ENCODE peak calls at places on chromosomes 4 and X, in six cellular contexts. One of them, this sample, is unnamed.

GRCh38 chrX:1249101-1249887 is 19.3 kb upstream of the CSF2RA start:
- ATAC-seq in activated CD8-positive, alpha-beta T cell treated with anti-CD3 and anti-CD28 coated beads for 36 hours: peak
- ATAC-seq in CD4-positive, alpha-beta T cell: peak
- ATAC-seq in stimulated activated naive CD8-positive, alpha-beta T cell treated with anti-CD3 and anti-CD28 coated beads, Interleukin-15, amount 100 ng/mL, for 72 hours: peak
- ATAC-seq in upper lobe of right lung: peak
- ATAC-seq in GM23338: peak
- ATAC-seq in this sample: peak

GRCh38 chrX:155046129-155046810 is 19.6 kb downstream of the FUNDC2 start:
- ATAC-seq in activated CD8-positive, alpha-beta T cell treated with anti-CD3 and anti-CD28 coated beads for 36 hours: no peak
- ATAC-seq in CD4-positive, alpha-beta T cell: no peak
- ATAC-seq in stimulated activated naive CD8-positive, alpha-beta T cell treated with anti-CD3 and anti-CD28 coated beads, Interleukin-15, amount 100 ng/mL, for 72 hours: no peak
- ATAC-seq in upper lobe of right lung: no peak
- ATAC-seq in GM23338: no peak
- ATAC-seq in this sample: no peak

GRCh38 chrX:72652132-72652531 is 62.0 kb downstream of the PHKA1 start:
- ATAC-seq in activated CD8-positive, alpha-beta T cell treated with anti-CD3 and anti-CD28 coated beads for 36 hours: no peak
- ATAC-seq in CD4-positive, alpha-beta T cell: no peak
- ATAC-seq in stimulated activated naive CD8-positive, alpha-beta T cell treated with anti-CD3 and anti-CD28 coated beads, Interleukin-15, amount 100 ng/mL, for 72 hours: no peak
- ATAC-seq in upper lobe of right lung: no peak
- ATAC-seq in GM23338: no peak
- ATAC-seq in this sample: no peak

GRCh38 chr4:26557164-26557563 is 26.7 kb upstream of the TBC1D19 start:
- ATAC-seq in activated CD8-positive, alpha-beta T cell treated with anti-CD3 and anti-CD28 coated beads for 36 hours: no peak
- ATAC-seq in CD4-positive, alpha-beta T cell: no peak
- ATAC-seq in stimulated activated naive CD8-positive, alpha-beta T cell treated with anti-CD3 and anti-CD28 coated beads, Interleukin-15, amount 100 ng/mL, for 72 hours: no peak
- ATAC-seq in upper lobe of right lung: no peak
- ATAC-seq in GM23338: no peak
- ATAC-seq in this sample: no peak

GRCh38 chr4:107854326-107855030 is 29.7 kb downstream of the SGMS2 start:
- ATAC-seq in activated CD8-positive, alpha-beta T cell treated with anti-CD3 and anti-CD28 coated beads for 36 hours: no peak
- ATAC-seq in CD4-positive, alpha-beta T cell: no peak
- ATAC-seq in stimulated activated naive CD8-positive, alpha-beta T cell treated with anti-CD3 and anti-CD28 coated beads, Interleukin-15, amount 100 ng/mL, for 72 hours: no peak
- ATAC-seq in upper lobe of right lung: no peak
- ATAC-seq in GM23338: no peak
- ATAC-seq in this sample: no peak

GRCh38 chr4:118889313-118889694 is 650 bp downstream of the SYNPO2 start:
- ATAC-seq in activated CD8-positive, alpha-beta T cell treated with anti-CD3 and anti-CD28 coated beads for 36 hours: no peak
- ATAC-seq in CD4-positive, alpha-beta T cell: no peak
- ATAC-seq in stimulated activated naive CD8-positive, alpha-beta T cell treated with anti-CD3 and anti-CD28 coated beads, Interleukin-15, amount 100 ng/mL, for 72 hours: no peak
- ATAC-seq in upper lobe of right lung: no peak
- ATAC-seq in GM23338: no peak
- ATAC-seq in this sample: no peak

GRCh38 chrX:139930923-139931645 is 1.8 kb downstream of the ATP11C start:
- ATAC-seq in activated CD8-positive, alpha-beta T cell treated with anti-CD3 and anti-CD28 coated beads for 36 hours: no peak
- ATAC-seq in CD4-positive, alpha-beta T cell: no peak
- ATAC-seq in stimulated activated naive CD8-positive, alpha-beta T cell treated with anti-CD3 and anti-CD28 coated beads, Interleukin-15, amount 100 ng/mL, for 72 hours: no peak
- ATAC-seq in upper lobe of right lung: no peak
- ATAC-seq in GM23338: peak
- ATAC-seq in this sample: no peak

GRCh38 chr4:146916479-146917076 is 29.1 kb downstream of the TTC29 start:
- ATAC-seq in activated CD8-positive, alpha-beta T cell treated with anti-CD3 and anti-CD28 coated beads for 36 hours: peak
- ATAC-seq in CD4-positive, alpha-beta T cell: no peak
- ATAC-seq in stimulated activated naive CD8-positive, alpha-beta T cell treated with anti-CD3 and anti-CD28 coated beads, Interleukin-15, amount 100 ng/mL, for 72 hours: no peak
- ATAC-seq in upper lobe of right lung: peak
- ATAC-seq in GM23338: no peak
- ATAC-seq in this sample: no peak

GRCh38 chrX:134599173-134599914 is 58.9 kb downstream of the PLAC1 start:
- ATAC-seq in activated CD8-positive, alpha-beta T cell treated with anti-CD3 and anti-CD28 coated beads for 36 hours: peak
- ATAC-seq in CD4-positive, alpha-beta T cell: no peak
- ATAC-seq in stimulated activated naive CD8-positive, alpha-beta T cell treated with anti-CD3 and anti-CD28 coated beads, Interleukin-15, amount 100 ng/mL, for 72 hours: peak
- ATAC-seq in upper lobe of right lung: no peak
- ATAC-seq in GM23338: no peak
- ATAC-seq in this sample: peak

GRCh38 chr4:101286663-101287062 is 60.7 kb downstream of the PPP3CA start:
- ATAC-seq in activated CD8-positive, alpha-beta T cell treated with anti-CD3 and anti-CD28 coated beads for 36 hours: no peak
- ATAC-seq in CD4-positive, alpha-beta T cell: no peak
- ATAC-seq in stimulated activated naive CD8-positive, alpha-beta T cell treated with anti-CD3 and anti-CD28 coated beads, Interleukin-15, amount 100 ng/mL, for 72 hours: no peak
- ATAC-seq in upper lobe of right lung: no peak
- ATAC-seq in GM23338: no peak
- ATAC-seq in this sample: no peak

GRCh38 chrX:18098704-18099103 is 122.0 kb downstream of the BEND2 start:
- ATAC-seq in activated CD8-positive, alpha-beta T cell treated with anti-CD3 and anti-CD28 coated beads for 36 hours: no peak
- ATAC-seq in CD4-positive, alpha-beta T cell: no peak
- ATAC-seq in stimulated activated naive CD8-positive, alpha-beta T cell treated with anti-CD3 and anti-CD28 coated beads, Interleukin-15, amount 100 ng/mL, for 72 hours: no peak
- ATAC-seq in upper lobe of right lung: no peak
- ATAC-seq in GM23338: peak
- ATAC-seq in this sample: no peak

GRCh38 chrX:39766882-39767281 is 330.9 kb downstream of the BCOR start:
- ATAC-seq in activated CD8-positive, alpha-beta T cell treated with anti-CD3 and anti-CD28 coated beads for 36 hours: no peak
- ATAC-seq in CD4-positive, alpha-beta T cell: no peak
- ATAC-seq in stimulated activated naive CD8-positive, alpha-beta T cell treated with anti-CD3 and anti-CD28 coated beads, Interleukin-15, amount 100 ng/mL, for 72 hours: no peak
- ATAC-seq in upper lobe of right lung: no peak
- ATAC-seq in GM23338: no peak
- ATAC-seq in this sample: no peak

GRCh38 chrX:13223868-13224555 is 95.8 kb downstream of the ATXN3L start:
- ATAC-seq in activated CD8-positive, alpha-beta T cell treated with anti-CD3 and anti-CD28 coated beads for 36 hours: no peak
- ATAC-seq in CD4-positive, alpha-beta T cell: no peak
- ATAC-seq in stimulated activated naive CD8-positive, alpha-beta T cell treated with anti-CD3 and anti-CD28 coated beads, Interleukin-15, amount 100 ng/mL, for 72 hours: no peak
- ATAC-seq in upper lobe of right lung: peak
- ATAC-seq in GM23338: no peak
- ATAC-seq in this sample: no peak

GRCh38 chrX:120653000-120653399 is 23.1 kb upstream of the C1GALT1C1 start:
- ATAC-seq in activated CD8-positive, alpha-beta T cell treated with anti-CD3 and anti-CD28 coated beads for 36 hours: no peak
- ATAC-seq in CD4-positive, alpha-beta T cell: no peak
- ATAC-seq in stimulated activated naive CD8-positive, alpha-beta T cell treated with anti-CD3 and anti-CD28 coated beads, Interleukin-15, amount 100 ng/mL, for 72 hours: no peak
- ATAC-seq in upper lobe of right lung: no peak
- ATAC-seq in GM23338: no peak
- ATAC-seq in this sample: no peak

GRCh38 chr4:81589191-81589720 is 117.5 kb upstream of the RASGEF1B start:
- ATAC-seq in activated CD8-positive, alpha-beta T cell treated with anti-CD3 and anti-CD28 coated beads for 36 hours: no peak
- ATAC-seq in CD4-positive, alpha-beta T cell: no peak
- ATAC-seq in stimulated activated naive CD8-positive, alpha-beta T cell treated with anti-CD3 and anti-CD28 coated beads, Interleukin-15, amount 100 ng/mL, for 72 hours: no peak
- ATAC-seq in upper lobe of right lung: no peak
- ATAC-seq in GM23338: no peak
- ATAC-seq in this sample: peak

GRCh38 chr4:6362896-6363295 is 93.2 kb downstream of the WFS1 start:
- ATAC-seq in activated CD8-positive, alpha-beta T cell treated with anti-CD3 and anti-CD28 coated beads for 36 hours: no peak
- ATAC-seq in CD4-positive, alpha-beta T cell: no peak
- ATAC-seq in stimulated activated naive CD8-positive, alpha-beta T cell treated with anti-CD3 and anti-CD28 coated beads, Interleukin-15, amount 100 ng/mL, for 72 hours: no peak
- ATAC-seq in upper lobe of right lung: peak
- ATAC-seq in GM23338: peak
- ATAC-seq in this sample: no peak

GRCh38 chr4:98275129-98275528 is 13.9 kb downstream of the RAP1GDS1 start:
- ATAC-seq in activated CD8-positive, alpha-beta T cell treated with anti-CD3 and anti-CD28 coated beads for 36 hours: peak
- ATAC-seq in CD4-positive, alpha-beta T cell: no peak
- ATAC-seq in stimulated activated naive CD8-positive, alpha-beta T cell treated with anti-CD3 and anti-CD28 coated beads, Interleukin-15, amount 100 ng/mL, for 72 hours: peak
- ATAC-seq in upper lobe of right lung: no peak
- ATAC-seq in GM23338: no peak
- ATAC-seq in this sample: peak

GRCh38 chr4:177349191-177349590 is 39.5 kb downstream of the NEIL3 start:
- ATAC-seq in activated CD8-positive, alpha-beta T cell treated with anti-CD3 and anti-CD28 coated beads for 36 hours: no peak
- ATAC-seq in CD4-positive, alpha-beta T cell: no peak
- ATAC-seq in stimulated activated naive CD8-positive, alpha-beta T cell treated with anti-CD3 and anti-CD28 coated beads, Interleukin-15, amount 100 ng/mL, for 72 hours: no peak
- ATAC-seq in upper lobe of right lung: no peak
- ATAC-seq in GM23338: peak
- ATAC-seq in this sample: no peak

GRCh38 chr4:54076673-54077072 is 12.3 kb upstream of the CHIC2 start:
- ATAC-seq in activated CD8-positive, alpha-beta T cell treated with anti-CD3 and anti-CD28 coated beads for 36 hours: no peak
- ATAC-seq in CD4-positive, alpha-beta T cell: no peak
- ATAC-seq in stimulated activated naive CD8-positive, alpha-beta T cell treated with anti-CD3 and anti-CD28 coated beads, Interleukin-15, amount 100 ng/mL, for 72 hours: no peak
- ATAC-seq in upper lobe of right lung: no peak
- ATAC-seq in GM23338: no peak
- ATAC-seq in this sample: no peak

GRCh38 chr4:127120706-127121105 is 512.1 kb upstream of the INTU start:
- ATAC-seq in activated CD8-positive, alpha-beta T cell treated with anti-CD3 and anti-CD28 coated beads for 36 hours: no peak
- ATAC-seq in CD4-positive, alpha-beta T cell: no peak
- ATAC-seq in stimulated activated naive CD8-positive, alpha-beta T cell treated with anti-CD3 and anti-CD28 coated beads, Interleukin-15, amount 100 ng/mL, for 72 hours: no peak
- ATAC-seq in upper lobe of right lung: no peak
- ATAC-seq in GM23338: no peak
- ATAC-seq in this sample: no peak

GRCh38 chr4:67291639-67292038 is 253.7 kb downstream of the CENPC start:
- ATAC-seq in activated CD8-positive, alpha-beta T cell treated with anti-CD3 and anti-CD28 coated beads for 36 hours: no peak
- ATAC-seq in CD4-positive, alpha-beta T cell: no peak
- ATAC-seq in stimulated activated naive CD8-positive, alpha-beta T cell treated with anti-CD3 and anti-CD28 coated beads, Interleukin-15, amount 100 ng/mL, for 72 hours: no peak
- ATAC-seq in upper lobe of right lung: no peak
- ATAC-seq in GM23338: no peak
- ATAC-seq in this sample: no peak

GRCh38 chrX:11663875-11664210 is 1.9 kb downstream of the ARHGAP6 start:
- ATAC-seq in activated CD8-positive, alpha-beta T cell treated with anti-CD3 and anti-CD28 coated beads for 36 hours: no peak
- ATAC-seq in CD4-positive, alpha-beta T cell: no peak
- ATAC-seq in stimulated activated naive CD8-positive, alpha-beta T cell treated with anti-CD3 and anti-CD28 coated beads, Interleukin-15, amount 100 ng/mL, for 72 hours: no peak
- ATAC-seq in upper lobe of right lung: no peak
- ATAC-seq in GM23338: no peak
- ATAC-seq in this sample: no peak

GRCh38 chr4:2909583-2909982 is 53.6 kb downstream of the NOP14 start:
- ATAC-seq in activated CD8-positive, alpha-beta T cell treated with anti-CD3 and anti-CD28 coated beads for 36 hours: no peak
- ATAC-seq in CD4-positive, alpha-beta T cell: no peak
- ATAC-seq in stimulated activated naive CD8-positive, alpha-beta T cell treated with anti-CD3 and anti-CD28 coated beads, Interleukin-15, amount 100 ng/mL, for 72 hours: no peak
- ATAC-seq in upper lobe of right lung: no peak
- ATAC-seq in GM23338: no peak
- ATAC-seq in this sample: no peak

GRCh38 chr4:36197501-36197900 is 46.8 kb downstream of the ARAP2 start:
- ATAC-seq in activated CD8-positive, alpha-beta T cell treated with anti-CD3 and anti-CD28 coated beads for 36 hours: no peak
- ATAC-seq in CD4-positive, alpha-beta T cell: no peak
- ATAC-seq in stimulated activated naive CD8-positive, alpha-beta T cell treated with anti-CD3 and anti-CD28 coated beads, Interleukin-15, amount 100 ng/mL, for 72 hours: peak
- ATAC-seq in upper lobe of right lung: peak
- ATAC-seq in GM23338: no peak
- ATAC-seq in this sample: no peak

GRCh38 chr4:76188149-76188548 is 25.5 kb downstream of the SCARB2 start:
- ATAC-seq in activated CD8-positive, alpha-beta T cell treated with anti-CD3 and anti-CD28 coated beads for 36 hours: no peak
- ATAC-seq in CD4-positive, alpha-beta T cell: no peak
- ATAC-seq in stimulated activated naive CD8-positive, alpha-beta T cell treated with anti-CD3 and anti-CD28 coated beads, Interleukin-15, amount 100 ng/mL, for 72 hours: no peak
- ATAC-seq in upper lobe of right lung: no peak
- ATAC-seq in GM23338: no peak
- ATAC-seq in this sample: no peak

GRCh38 chrX:114508836-114509235 is 75.0 kb upstream of the HTR2C start:
- ATAC-seq in activated CD8-positive, alpha-beta T cell treated with anti-CD3 and anti-CD28 coated beads for 36 hours: no peak
- ATAC-seq in CD4-positive, alpha-beta T cell: no peak
- ATAC-seq in stimulated activated naive CD8-positive, alpha-beta T cell treated with anti-CD3 and anti-CD28 coated beads, Interleukin-15, amount 100 ng/mL, for 72 hours: no peak
- ATAC-seq in upper lobe of right lung: no peak
- ATAC-seq in GM23338: no peak
- ATAC-seq in this sample: no peak

GRCh38 chrX:12360389-12360788 is 222.1 kb downstream of the FRMPD4 start:
- ATAC-seq in activated CD8-positive, alpha-beta T cell treated with anti-CD3 and anti-CD28 coated beads for 36 hours: no peak
- ATAC-seq in CD4-positive, alpha-beta T cell: no peak
- ATAC-seq in stimulated activated naive CD8-positive, alpha-beta T cell treated with anti-CD3 and anti-CD28 coated beads, Interleukin-15, amount 100 ng/mL, for 72 hours: no peak
- ATAC-seq in upper lobe of right lung: no peak
- ATAC-seq in GM23338: no peak
- ATAC-seq in this sample: no peak

GRCh38 chr4:101175896-101176676 is 171.2 kb downstream of the PPP3CA start:
- ATAC-seq in activated CD8-positive, alpha-beta T cell treated with anti-CD3 and anti-CD28 coated beads for 36 hours: no peak
- ATAC-seq in CD4-positive, alpha-beta T cell: no peak
- ATAC-seq in stimulated activated naive CD8-positive, alpha-beta T cell treated with anti-CD3 and anti-CD28 coated beads, Interleukin-15, amount 100 ng/mL, for 72 hours: no peak
- ATAC-seq in upper lobe of right lung: peak
- ATAC-seq in GM23338: peak
- ATAC-seq in this sample: no peak

GRCh38 chr4:90689739-90690138 is 562.5 kb downstream of the CCSER1 start:
- ATAC-seq in activated CD8-positive, alpha-beta T cell treated with anti-CD3 and anti-CD28 coated beads for 36 hours: no peak
- ATAC-seq in CD4-positive, alpha-beta T cell: no peak
- ATAC-seq in stimulated activated naive CD8-positive, alpha-beta T cell treated with anti-CD3 and anti-CD28 coated beads, Interleukin-15, amount 100 ng/mL, for 72 hours: no peak
- ATAC-seq in upper lobe of right lung: peak
- ATAC-seq in GM23338: no peak
- ATAC-seq in this sample: no peak

GRCh38 chrX:9340619-9341304 is 124.1 kb upstream of the TBL1X start:
- ATAC-seq in activated CD8-positive, alpha-beta T cell treated with anti-CD3 and anti-CD28 coated beads for 36 hours: peak
- ATAC-seq in CD4-positive, alpha-beta T cell: peak
- ATAC-seq in stimulated activated naive CD8-positive, alpha-beta T cell treated with anti-CD3 and anti-CD28 coated beads, Interleukin-15, amount 100 ng/mL, for 72 hours: peak
- ATAC-seq in upper lobe of right lung: peak
- ATAC-seq in GM23338: no peak
- ATAC-seq in this sample: peak

GRCh38 chr4:78627046-78627965 is 75.7 kb downstream of the ANXA3 start:
- ATAC-seq in activated CD8-positive, alpha-beta T cell treated with anti-CD3 and anti-CD28 coated beads for 36 hours: no peak
- ATAC-seq in CD4-positive, alpha-beta T cell: no peak
- ATAC-seq in stimulated activated naive CD8-positive, alpha-beta T cell treated with anti-CD3 and anti-CD28 coated beads, Interleukin-15, amount 100 ng/mL, for 72 hours: peak
- ATAC-seq in upper lobe of right lung: no peak
- ATAC-seq in GM23338: no peak
- ATAC-seq in this sample: peak

GRCh38 chrX:94401426-94401825 is 727.4 kb downstream of the FAM133A start:
- ATAC-seq in activated CD8-positive, alpha-beta T cell treated with anti-CD3 and anti-CD28 coated beads for 36 hours: no peak
- ATAC-seq in CD4-positive, alpha-beta T cell: no peak
- ATAC-seq in stimulated activated naive CD8-positive, alpha-beta T cell treated with anti-CD3 and anti-CD28 coated beads, Interleukin-15, amount 100 ng/mL, for 72 hours: no peak
- ATAC-seq in upper lobe of right lung: no peak
- ATAC-seq in GM23338: no peak
- ATAC-seq in this sample: no peak

GRCh38 chrX:133403984-133404383 is 11.3 kb downstream of the GPC4 start:
- ATAC-seq in activated CD8-positive, alpha-beta T cell treated with anti-CD3 and anti-CD28 coated beads for 36 hours: no peak
- ATAC-seq in CD4-positive, alpha-beta T cell: no peak
- ATAC-seq in stimulated activated naive CD8-positive, alpha-beta T cell treated with anti-CD3 and anti-CD28 coated beads, Interleukin-15, amount 100 ng/mL, for 72 hours: no peak
- ATAC-seq in upper lobe of right lung: no peak
- ATAC-seq in GM23338: no peak
- ATAC-seq in this sample: no peak

This sample was measured in activated T-helper 17 cell treated with anti-CD3 and anti-CD28 coated beads, Interleukin-2, amount 50 U/mL, for 72 hours.